ENCODE peak calls at places on chromosomes 3 and 15, in five cellular contexts. One of them, this sample, is unnamed.

GRCh38 chr15:78064544-78064943 is 13.0 kb downstream of the TBC1D2B start:
- DNase-seq in activated T-helper 1 cell treated with anti-CD3 and anti-CD28 coated beads, Interleukin-2, amount 50 U/mL, for 16 hours: no peak
- DNase-seq in ACHN: no peak
- DNase-seq in T-helper 22 cell: no peak
- DNase-seq in right lobe of liver: no peak
- DNase-seq in this sample: no peak

GRCh38 chr15:37877851-37878577 is 56.4 kb upstream of the TMCO5A start:
- DNase-seq in activated T-helper 1 cell treated with anti-CD3 and anti-CD28 coated beads, Interleukin-2, amount 50 U/mL, for 16 hours: no peak
- DNase-seq in ACHN: no peak
- DNase-seq in T-helper 22 cell: no peak
- DNase-seq in right lobe of liver: no peak
- DNase-seq in this sample: peak

GRCh38 chr15:64146041-64146440 is 5.5 kb upstream of the SNX22 start:
- DNase-seq in activated T-helper 1 cell treated with anti-CD3 and anti-CD28 coated beads, Interleukin-2, amount 50 U/mL, for 16 hours: no peak
- DNase-seq in ACHN: no peak
- DNase-seq in T-helper 22 cell: no peak
- DNase-seq in right lobe of liver: no peak
- DNase-seq in this sample: no peak

GRCh38 chr15:88120021-88120420 is 136.5 kb downstream of the NTRK3 start:
- DNase-seq in activated T-helper 1 cell treated with anti-CD3 and anti-CD28 coated beads, Interleukin-2, amount 50 U/mL, for 16 hours: no peak
- DNase-seq in ACHN: no peak
- DNase-seq in T-helper 22 cell: no peak
- DNase-seq in right lobe of liver: no peak
- DNase-seq in this sample: no peak

GRCh38 chr3:147419062-147419701 is 10.0 kb downstream of the ZIC1 start:
- DNase-seq in activated T-helper 1 cell treated with anti-CD3 and anti-CD28 coated beads, Interleukin-2, amount 50 U/mL, for 16 hours: no peak
- DNase-seq in ACHN: peak
- DNase-seq in T-helper 22 cell: no peak
- DNase-seq in right lobe of liver: no peak
- DNase-seq in this sample: no peak

GRCh38 chr3:32816439-32817194 is 1.2 kb upstream of the TRIM71 start:
- DNase-seq in activated T-helper 1 cell treated with anti-CD3 and anti-CD28 coated beads, Interleukin-2, amount 50 U/mL, for 16 hours: no peak
- DNase-seq in ACHN: peak
- DNase-seq in T-helper 22 cell: no peak
- DNase-seq in right lobe of liver: peak
- DNase-seq in this sample: no peak

GRCh38 chr3:141094851-141095545 is 43.9 kb downstream of the SPSB4 start:
- DNase-seq in activated T-helper 1 cell treated with anti-CD3 and anti-CD28 coated beads, Interleukin-2, amount 50 U/mL, for 16 hours: no peak
- DNase-seq in ACHN: no peak
- DNase-seq in T-helper 22 cell: no peak
- DNase-seq in right lobe of liver: no peak
- DNase-seq in this sample: no peak

GRCh38 chr3:49454457-49454856 is 15.6 kb upstream of the DAG1 start:
- DNase-seq in activated T-helper 1 cell treated with anti-CD3 and anti-CD28 coated beads, Interleukin-2, amount 50 U/mL, for 16 hours: no peak
- DNase-seq in ACHN: peak
- DNase-seq in T-helper 22 cell: no peak
- DNase-seq in right lobe of liver: no peak
- DNase-seq in this sample: peak

GRCh38 chr3:196559826-196560225 is 8.5 kb downstream of the WDR53 start:
- DNase-seq in activated T-helper 1 cell treated with anti-CD3 and anti-CD28 coated beads, Interleukin-2, amount 50 U/mL, for 16 hours: no peak
- DNase-seq in ACHN: no peak
- DNase-seq in T-helper 22 cell: no peak
- DNase-seq in right lobe of liver: no peak
- DNase-seq in this sample: no peak

GRCh38 chr3:174973465-174973864 is 114.3 kb downstream of the NAALADL2 start:
- DNase-seq in activated T-helper 1 cell treated with anti-CD3 and anti-CD28 coated beads, Interleukin-2, amount 50 U/mL, for 16 hours: no peak
- DNase-seq in ACHN: no peak
- DNase-seq in T-helper 22 cell: no peak
- DNase-seq in right lobe of liver: no peak
- DNase-seq in this sample: no peak

GRCh38 chr3:18559323-18559972 is 134.3 kb upstream of the SATB1 start:
- DNase-seq in activated T-helper 1 cell treated with anti-CD3 and anti-CD28 coated beads, Interleukin-2, amount 50 U/mL, for 16 hours: no peak
- DNase-seq in ACHN: peak
- DNase-seq in T-helper 22 cell: no peak
- DNase-seq in right lobe of liver: no peak
- DNase-seq in this sample: peak

GRCh38 chr15:100016632-100017031 is 283.4 kb upstream of the LYSMD4 start:
- DNase-seq in activated T-helper 1 cell treated with anti-CD3 and anti-CD28 coated beads, Interleukin-2, amount 50 U/mL, for 16 hours: no peak
- DNase-seq in ACHN: no peak
- DNase-seq in T-helper 22 cell: no peak
- DNase-seq in right lobe of liver: no peak
- DNase-seq in this sample: no peak

GRCh38 chr15:79101866-79102581 is 11.4 kb upstream of the RASGRF1 start:
- DNase-seq in activated T-helper 1 cell treated with anti-CD3 and anti-CD28 coated beads, Interleukin-2, amount 50 U/mL, for 16 hours: no peak
- DNase-seq in ACHN: no peak
- DNase-seq in T-helper 22 cell: no peak
- DNase-seq in right lobe of liver: no peak
- DNase-seq in this sample: peak

GRCh38 chr15:95405447-95405846 is 925.1 kb upstream of the NR2F2 start:
- DNase-seq in activated T-helper 1 cell treated with anti-CD3 and anti-CD28 coated beads, Interleukin-2, amount 50 U/mL, for 16 hours: no peak
- DNase-seq in ACHN: peak
- DNase-seq in T-helper 22 cell: no peak
- DNase-seq in right lobe of liver: no peak
- DNase-seq in this sample: no peak

GRCh38 chr3:156721687-156722086 is 47.3 kb downstream of the TIPARP start:
- DNase-seq in activated T-helper 1 cell treated with anti-CD3 and anti-CD28 coated beads, Interleukin-2, amount 50 U/mL, for 16 hours: no peak
- DNase-seq in ACHN: no peak
- DNase-seq in T-helper 22 cell: no peak
- DNase-seq in right lobe of liver: no peak
- DNase-seq in this sample: no peak

GRCh38 chr15:52080031-52080430 is 32.5 kb downstream of the BCL2L10 start:
- DNase-seq in activated T-helper 1 cell treated with anti-CD3 and anti-CD28 coated beads, Interleukin-2, amount 50 U/mL, for 16 hours: no peak
- DNase-seq in ACHN: peak
- DNase-seq in T-helper 22 cell: no peak
- DNase-seq in right lobe of liver: no peak
- DNase-seq in this sample: no peak

This sample was measured in HCT116.